ENCODE peak calls at places on chromosomes 1 and 21, in seven cellular contexts. A, U, B, N, J, D and C are unnamed samples. For H3K4me1, the result is how much of the 10 kb centered on the place peaks cover.

GRCh38 chr1:27109103-27109822 is 45.7 kb downstream of the SLC9A1 start:
- DNase-seq in A (no peak), U (no peak), B (no peak), N (no peak), J (no peak), D (no peak), C (no peak)

GRCh38 chr1:5980314-5981008 is 11.8 kb downstream of the NPHP4 start:
- DNase-seq in A (no peak), U (peak), B (no peak), N (peak), J (no peak), D (no peak), C (peak)

GRCh38 chr1:21072721-21073120 is 104.0 kb downstream of the EIF4G3 start:
- DNase-seq in A (no peak), U (no peak), B (no peak), N (no peak), J (no peak), D (no peak), C (no peak)

GRCh38 chr21:38384246-38384576 is 114.1 kb downstream of the ERG start:
- DNase-seq in A (no peak), U (no peak), B (no peak), N (no peak), J (no peak), D (no peak), C (no peak)

GRCh38 chr1:56709269-56709880 is 64.3 kb downstream of the PRKAA2 start:
- DNase-seq in A (no peak), U (no peak), B (peak), N (no peak), J (no peak), D (no peak), C (no peak)

GRCh38 chr21:25518491-25518911 is 88.8 kb downstream of the MRPL39 start:
- DNase-seq in A (no peak), U (no peak), B (no peak), N (no peak), J (no peak), D (no peak), C (no peak)

GRCh38 chr1:183571678-183572268 is 18.5 kb downstream of the NCF2 start:
- DNase-seq in A (no peak), U (no peak), B (peak), N (no peak), J (no peak), D (no peak), C (no peak)

GRCh38 chr1:44619261-44619900 is 54.9 kb downstream of the TMEM53 start:
- DNase-seq in A (no peak), U (no peak), B (no peak), N (no peak), J (no peak), D (no peak), C (no peak)

GRCh38 chr1:55310517-55310927 is 95.4 kb upstream of the USP24 start:
- DNase-seq in A (no peak), U (no peak), B (peak), N (no peak), J (no peak), D (no peak), C (no peak)

GRCh38 chr1:226402615-226403521 is 5.0 kb downstream of the PARP1 start:
- DNase-seq in A (no peak), U (no peak), B (no peak), N (no peak), J (peak), D (no peak), C (no peak)

GRCh38 chr1:78434351-78434750 is 56.4 kb upstream of the PTGFR start:
- DNase-seq in A (no peak), U (no peak), B (no peak), N (no peak), J (no peak), D (no peak), C (no peak)

GRCh38 chr1:55542901-55543504 is 327.8 kb upstream of the USP24 start:
- DNase-seq in A (no peak), U (no peak), B (peak), N (no peak), J (no peak), D (no peak), C (no peak)

GRCh38 chr1:34060901-34061415 is 104.1 kb downstream of the CSMD2 start:
- DNase-seq in A (no peak), U (peak), B (no peak), N (no peak), J (no peak), D (no peak), C (peak)

GRCh38 chr1:51192213-51192843 is 43.7 kb upstream of the RNF11 start:
- DNase-seq in A (peak), U (peak), B (peak), N (peak), J (peak), D (peak), C (peak)

GRCh38 chr1:154213274-154213673 is 7.1 kb upstream of the CFAP141 start:
- DNase-seq in A (no peak), U (no peak), B (no peak), N (no peak), J (no peak), D (no peak), C (no peak)

GRCh38 chr1:10575616-10576015 is 100.9 kb downstream of the PEX14 start:
- DNase-seq in A (no peak), U (no peak), B (peak), N (no peak), J (no peak), D (no peak), C (no peak)

GRCh38 chr1:168470821-168471473 is 72.8 kb downstream of the XCL2 start:
- DNase-seq in A (no peak), U (no peak), B (peak), N (no peak), J (no peak), D (no peak), C (no peak)
- H3K4me1 ChIP-seq in A (under half), U (under half), B (under half), N (under half), J (under half), D (under half), C (under half)

GRCh38 chr1:207863893-207864535 is 46.9 kb downstream of the CD34 start:
- DNase-seq in A (peak), U (no peak), B (no peak), N (no peak), J (no peak), D (no peak), C (no peak)
- H3K4me1 ChIP-seq in A (under half), U (half or more), B (under half), N (half or more), J (under half), D (under half), C (under half)

DNA sequence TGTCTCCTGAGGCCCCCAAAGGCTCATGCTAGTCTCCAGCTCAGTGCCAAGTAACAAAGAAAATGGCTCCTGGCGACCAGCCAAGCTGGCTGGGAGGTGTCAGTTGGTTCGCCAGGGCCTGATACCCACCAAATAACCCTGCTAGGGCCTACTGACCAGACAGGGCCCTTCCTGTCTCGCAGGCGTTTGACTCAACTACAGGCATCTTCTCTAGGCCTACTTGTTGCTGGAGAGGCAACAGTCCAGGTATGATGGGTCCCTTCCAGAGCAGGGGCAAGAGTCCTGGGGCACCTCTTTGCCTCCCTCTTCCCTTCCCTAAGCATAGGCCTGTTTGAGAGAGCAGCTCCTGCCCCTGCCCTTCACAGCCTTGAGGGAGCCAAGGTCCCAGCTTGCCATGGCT is 147.9 kb upstream of the VANGL1 start:
- DNase-seq in A (no peak), U (no peak), B (no peak), N (no peak), J (no peak), D (no peak), C (peak)
- H3K4me1 ChIP-seq in A (under half), U (under half), B (half or more), N (under half), J (under half), D (under half), C (under half)

GRCh38 chr1:43235040-43235439 is 34.7 kb upstream of the TMEM125 start:
- DNase-seq in A (no peak), U (no peak), B (no peak), N (no peak), J (no peak), D (no peak), C (no peak)
- H3K4me1 ChIP-seq in A (under half), U (half or more), B (under half), N (under half), J (under half), D (under half), C (under half)

GRCh38 chr1:160670701-160671100 is 23.9 kb upstream of the SLAMF1 start:
- DNase-seq in A (no peak), U (no peak), B (no peak), N (no peak), J (no peak), D (no peak), C (no peak)
- H3K4me1 ChIP-seq in A (under half), U (under half), B (under half), N (under half), J (under half), D (under half), C (under half)

GRCh38 chr1:209662879-209663327 is 10.7 kb upstream of the LAMB3 start:
- DNase-seq in A (no peak), U (no peak), B (no peak), N (no peak), J (no peak), D (no peak), C (no peak)

GRCh38 chr1:209657140-209657879 is 5.1 kb upstream of the LAMB3 start:
- DNase-seq in A (no peak), U (no peak), B (peak), N (no peak), J (no peak), D (no peak), C (no peak)

GRCh38 chr1:209661081-209661480 is 8.9 kb upstream of the LAMB3 start:
- DNase-seq in A (no peak), U (no peak), B (no peak), N (no peak), J (no peak), D (no peak), C (no peak)

GRCh38 chr1:209657918-209658317 is 5.7 kb upstream of the LAMB3 start:
- DNase-seq in A (no peak), U (no peak), B (no peak), N (no peak), J (no peak), D (no peak), C (no peak)

GRCh38 chr1:209659909-209660308 is 7.7 kb upstream of the LAMB3 start:
- DNase-seq in A (no peak), U (no peak), B (no peak), N (no peak), J (no peak), D (no peak), C (no peak)
- H3K4me1 ChIP-seq in A (under half), U (under half), B (under half), N (under half), J (under half), D (under half), C (under half)

DNA sequence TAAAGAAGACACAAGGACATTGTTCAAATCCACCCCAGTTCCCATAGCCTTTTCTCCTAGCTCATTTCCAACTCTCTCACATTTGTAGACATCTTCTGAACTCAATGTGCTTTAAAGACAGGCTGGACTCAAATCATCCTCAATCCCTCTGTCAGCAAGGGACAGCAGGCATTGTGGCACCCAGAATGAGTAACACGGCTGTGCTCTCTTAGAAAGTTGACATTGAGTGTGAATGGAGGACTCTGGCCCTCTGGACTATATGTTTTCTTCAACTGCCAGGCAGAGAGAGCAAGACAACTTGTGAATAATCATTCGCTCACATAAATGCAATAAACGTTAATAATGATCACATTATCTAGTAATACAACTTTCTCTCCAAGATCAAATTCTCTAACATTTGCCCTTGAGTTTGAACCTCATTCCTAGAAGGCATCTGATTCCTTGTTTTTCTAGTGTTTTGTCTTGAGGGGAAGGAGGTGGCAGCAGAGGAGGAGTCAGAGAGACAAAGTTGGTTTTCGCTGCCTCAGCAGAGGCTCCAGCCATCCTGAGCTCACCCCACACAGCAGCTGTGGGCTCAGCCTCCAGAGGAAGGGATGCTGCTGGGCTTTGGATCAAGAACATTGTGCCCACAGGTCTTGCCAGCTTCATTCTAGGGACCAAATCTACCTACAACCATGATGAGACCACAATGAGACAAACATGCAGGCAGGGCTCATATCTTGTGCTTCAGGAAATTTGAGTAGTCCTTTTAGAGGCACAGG is 85.1 kb downstream of the BCAR3 start:
- DNase-seq in A (no peak), U (no peak), B (no peak), N (no peak), J (no peak), D (no peak), C (no peak)
- H3K4me1 ChIP-seq in A (under half), U (half or more), B (under half), N (under half), J (under half), D (under half), C (under half)